ENCODE peak calls at places on chromosomes 16 and 17, in four cellular contexts. M is left ventricle myocardium superior, X is BE2C, L is T-helper 2 cell. E is an unnamed sample.

GRCh38 chr17:8300629-8301242 is 5.5 kb upstream of the SLC25A35 start:
- DNase-seq in M (peak), L (peak), X (peak), E (peak)

GRCh38 chr16:27398894-27399853 is 2.8 kb upstream of the IL21R start:
- DNase-seq in L (no peak), X (no peak), M (no peak), E (no peak)

GRCh38 chr16:1158456-1159324 is 5.8 kb downstream of the CACNA1H start:
- DNase-seq in L (no peak), M (peak), X (no peak), E (peak)

GRCh38 chr17:47275245-47275984 is 21.8 kb downstream of the ITGB3 start:
- DNase-seq in M (peak), X (peak), L (no peak), E (no peak)

GRCh38 chr16:11089504-11090124 is 145.2 kb downstream of the CLEC16A start:
- DNase-seq in L (no peak), X (no peak), M (no peak), E (no peak)

GRCh38 chr17:17186051-17186450 is 20.1 kb downstream of the PLD6 start:
- DNase-seq in M (no peak), X (no peak), L (peak), E (no peak)

GRCh38 chr17:50593321-50593720 is 32.8 kb downstream of the CACNA1G start:
- DNase-seq in M (peak), L (no peak), X (peak), E (peak)

GRCh38 chr17:21039839-21040575 is 2.8 kb downstream of the USP22 start:
- DNase-seq in L (peak), X (no peak), M (no peak), E (peak)

GRCh38 chr17:72474740-72475477 is 354.1 kb downstream of the SOX9 start:
- DNase-seq in M (no peak), L (no peak), X (peak), E (no peak)

GRCh38 chr16:83899272-83899897 is 470 bp downstream of the MLYCD start:
- DNase-seq in L (peak), M (peak), X (peak), E (peak)

GRCh38 chr17:76582660-76583059 is 3.0 kb downstream of the ST6GALNAC2 start:
- DNase-seq in M (no peak), L (no peak), X (no peak), E (no peak)

GRCh38 chr16:69110406-69110805 is 5.0 kb downstream of the HAS3 start:
- DNase-seq in M (no peak), X (no peak), L (no peak), E (no peak)

GRCh38 chr17:28854457-28855382 is at the start of gene ERAL1:
- DNase-seq in X (peak), M (peak), L (peak), E (peak)

GRCh38 chr17:59830007-59830630 is 62.6 kb downstream of the TUBD1 start:
- DNase-seq in L (peak), X (no peak), M (no peak), E (no peak)

GRCh38 chr17:41171881-41172280 is 3.9 kb upstream of the KRTAP4-3 start:
- DNase-seq in X (no peak), L (no peak), M (no peak), E (no peak)

GRCh38 chr16:78022347-78022746 is at the start of gene CLEC3A:
- DNase-seq in L (no peak), X (no peak), M (no peak), E (no peak)

GRCh38 chr16:57084996-57085395 is 7.4 kb upstream of the CPNE2 start:
- DNase-seq in L (no peak), M (no peak), X (no peak), E (no peak)

GRCh38 chr16:4116328-4117249 is at the start of gene ADCY9:
- DNase-seq in X (peak), M (peak), L (peak), E (peak)

GRCh38 chr16:8621221-8621571 is 302 bp upstream of the METTL22 start:
- DNase-seq in L (no peak), X (no peak), M (no peak), E (no peak)

GRCh38 chr17:79941088-79942010 is 94.3 kb downstream of the TBC1D16 start:
- DNase-seq in X (peak), M (peak), L (no peak), E (no peak)

GRCh38 chr16:85600078-85600477 is 13.0 kb upstream of the GSE1 start:
- DNase-seq in M (no peak), X (no peak), L (no peak), E (no peak)

GRCh38 chr17:14307560-14308024 is 6.7 kb downstream of the HS3ST3B1 start:
- DNase-seq in L (peak), X (no peak), M (no peak), E (no peak)

GRCh38 chr16:23378921-23379320 is 74.1 kb downstream of the COG7 start:
- DNase-seq in M (no peak), X (no peak), L (no peak), E (no peak)

GRCh38 chr16:85781685-85782370 is 17.5 kb downstream of the EMC8 start:
- DNase-seq in X (no peak), L (no peak), M (peak), E (no peak)

E was measured in SJCRH30.